ENCODE peak calls at places on chromosome 18, in eight cellular contexts. A is ACHN; C is T-helper 2 cell; W is neural crest cell; B is body of pancreas; K is naive thymus-derived CD4-positive, alpha-beta T cell; M is EL; T is activated CD4-positive, alpha-beta T cell treated with anti-CD3 and anti-CD28 coated beads, Interleukin-2, amount 10 ng/mL, durations not matched to agents 24 days and 14 days. F is an unnamed sample.
A peak's percentile ranks its signal among the peaks of the same experiment; 100 is the strongest.

GRCh38 chr18:59272221-59272888 is 899 bp downstream of the RAX start:
- DNase-seq in A (no peak), C (no peak), W (no peak), B (no peak), K (no peak), M (no peak), T (peak; percentile 64), F (no peak)

GRCh38 chr18:3652380-3653262 is 202.6 kb downstream of the TGIF1 start:
- DNase-seq in A (peak; percentile 96), C (no peak), W (peak; percentile 29), B (peak; percentile 52), K (no peak), M (peak; percentile 98), T (peak; percentile 77), F (peak; percentile 90)

GRCh38 chr18:59437851-59438250 is 78.8 kb upstream of the LMAN1 start:
- DNase-seq in A (no peak), C (no peak), W (no peak), B (no peak), K (no peak), M (no peak), T (no peak), F (no peak)

GRCh38 chr18:33781429-33781828 is 203.4 kb downstream of the ASXL3 start:
- DNase-seq in A (no peak), C (no peak), W (no peak), B (no peak), K (no peak), M (no peak), T (no peak), F (no peak)

GRCh38 chr18:50143891-50144290 is 51.1 kb downstream of the MYO5B start:
- DNase-seq in A (no peak), C (no peak), W (no peak), B (no peak), K (no peak), M (no peak), T (no peak), F (peak; percentile 48)

GRCh38 chr18:54149078-54149697 is 75.3 kb downstream of the MBD2 start:
- DNase-seq in A (peak; percentile 83), C (no peak), W (no peak), B (peak; percentile 24), K (no peak), M (peak; percentile 94), T (peak; percentile 75), F (peak; percentile 58)

GRCh38 chr18:42048150-42048549 is 93.1 kb downstream of the PIK3C3 start:
- DNase-seq in A (peak; percentile 68), C (no peak), W (no peak), B (peak; percentile 12), K (no peak), M (peak; percentile 89), T (no peak), F (peak; percentile 36)

GRCh38 chr18:46916551-46917107 is 678 bp downstream of the PIAS2 start:
- DNase-seq in A (peak; percentile 33), C (no peak), W (peak; percentile 7), B (peak; percentile 14), K (peak; percentile 55), M (peak; percentile 43), T (peak; percentile 82), F (no peak)

GRCh38 chr18:61091379-61091778 is 241.9 kb upstream of the CDH20 start:
- DNase-seq in A (no peak), C (no peak), W (no peak), B (no peak), K (no peak), M (no peak), T (no peak), F (no peak)

GRCh38 chr18:42792731-42793130 is 322.8 kb downstream of the RIT2 start:
- DNase-seq in A (no peak), C (no peak), W (no peak), B (no peak), K (no peak), M (no peak), T (no peak), F (no peak)

GRCh38 chr18:46449033-46449432 is 208.0 kb downstream of the LOXHD1 start:
- DNase-seq in A (no peak), C (no peak), W (no peak), B (no peak), K (no peak), M (no peak), T (no peak), F (no peak)

GRCh38 chr18:79484661-79485621 is 89.2 kb downstream of the NFATC1 start:
- DNase-seq in A (peak; percentile 4), C (no peak), W (no peak), B (peak; percentile 31), K (no peak), M (peak; percentile 93), T (no peak), F (no peak)

GRCh38 chr18:9401166-9401565 is 66.6 kb downstream of the TWSG1 start:
- DNase-seq in A (no peak), C (no peak), W (no peak), B (no peak), K (no peak), M (no peak), T (no peak), F (no peak)

GRCh38 chr18:24600076-24600654 is 139.7 kb downstream of the HRH4 start:
- DNase-seq in A (peak; percentile 48), C (no peak), W (peak; percentile 43), B (peak; percentile 32), K (peak; percentile 19), M (peak; percentile 44), T (peak; percentile 58), F (peak; percentile 22)

GRCh38 chr18:37467002-37467401 is 98.6 kb downstream of the CELF4 start:
- DNase-seq in A (no peak), C (no peak), W (no peak), B (no peak), K (no peak), M (no peak), T (no peak), F (no peak)

GRCh38 chr18:31192086-31192776 is 29.6 kb upstream of the DSC1 start:
- DNase-seq in A (no peak), C (no peak), W (no peak), B (no peak), K (no peak), M (no peak), T (no peak), F (no peak)

GRCh38 chr18:36420826-36421225 is 123.3 kb downstream of the FHOD3 start:
- DNase-seq in A (no peak), C (no peak), W (no peak), B (no peak), K (no peak), M (peak; percentile 26), T (no peak), F (no peak)

GRCh38 chr18:7025194-7025593 is 92.4 kb downstream of the LAMA1 start:
- DNase-seq in A (no peak), C (no peak), W (no peak), B (no peak), K (no peak), M (no peak), T (no peak), F (no peak)

GRCh38 chr18:25329783-25330182 is 22.2 kb downstream of the ZNF521 start:
- DNase-seq in A (peak; percentile 7), C (no peak), W (no peak), B (no peak), K (no peak), M (peak; percentile 2), T (no peak), F (no peak)

GRCh38 chr18:2958819-2959298 is 54.1 kb downstream of the LPIN2 start:
- DNase-seq in A (no peak), C (peak; percentile 31), W (no peak), B (no peak), K (no peak), M (no peak), T (peak; percentile 87), F (no peak)

GRCh38 chr18:79439201-79440023 is 43.7 kb downstream of the NFATC1 start:
- DNase-seq in A (no peak), C (no peak), W (no peak), B (no peak), K (peak; percentile 55), M (peak; percentile 9), T (peak; percentile 74), F (no peak)

GRCh38 chr18:76943542-76944339 is 121.4 kb downstream of the ZNF236 start:
- DNase-seq in A (no peak), C (no peak), W (no peak), B (no peak), K (no peak), M (peak; percentile 15), T (no peak), F (no peak)

GRCh38 chr18:68822926-68823325 is 25.0 kb downstream of the CCDC102B start:
- DNase-seq in A (no peak), C (no peak), W (no peak), B (no peak), K (no peak), M (no peak), T (no peak), F (no peak)

GRCh38 chr18:845152-845819 is 33.2 kb upstream of the YES1 start:
- DNase-seq in A (no peak), C (no peak), W (no peak), B (peak; percentile 19), K (no peak), M (peak; percentile 79), T (no peak), F (peak; percentile 17)

GRCh38 chr18:46141199-46141598 is 37.0 kb downstream of the HAUS1 start:
- DNase-seq in A (no peak), C (no peak), W (no peak), B (no peak), K (no peak), M (no peak), T (no peak), F (no peak)

GRCh38 chr18:27185897-27186296 is 789 bp upstream of the CHST9 start:
- DNase-seq in A (no peak), C (no peak), W (no peak), B (no peak), K (no peak), M (no peak), T (no peak), F (no peak)

GRCh38 chr18:395481-396250 is 104.8 kb downstream of the COLEC12 start:
- DNase-seq in A (no peak), C (no peak), W (no peak), B (peak; percentile 33), K (no peak), M (peak; percentile 94), T (no peak), F (no peak)

GRCh38 chr18:6785001-6785400 is 55.5 kb downstream of the ARHGAP28 start:
- DNase-seq in A (peak; percentile 6), C (no peak), W (no peak), B (no peak), K (no peak), M (peak; percentile 27), T (no peak), F (no peak)

GRCh38 chr18:41484069-41484468 is 471.0 kb upstream of the PIK3C3 start:
- DNase-seq in A (no peak), C (no peak), W (no peak), B (peak; percentile 27), K (no peak), M (no peak), T (no peak), F (no peak)

GRCh38 chr18:39701839-39702238 is 2136.2 kb upstream of the CELF4 start:
- DNase-seq in A (peak; percentile 66), C (no peak), W (no peak), B (no peak), K (no peak), M (peak; percentile 16), T (no peak), F (peak; percentile 5)

GRCh38 chr18:11820697-11821096 is 30.5 kb upstream of the CHMP1B start:
- DNase-seq in A (no peak), C (no peak), W (no peak), B (no peak), K (no peak), M (no peak), T (no peak), F (no peak)

F was measured in Calu3.